ENCODE peak calls at places on chromosome 1, in ten cellular contexts. H is sigmoid colon; G is mesothelial cell of epicardium; Q is cardiac muscle cell; I is PC-3; S is small intestine; U is activated CD4-positive, alpha-beta T cell treated with anti-CD3 and anti-CD28 coated beads for 24 hours; V is adrenal gland; P is NCI-H1694 treated with DMSO at 0.1 percent for 48 hours; A is IMR-90. O is an unnamed sample.

GRCh38 chr1:103162360-103162759 is 54.0 kb upstream of the COL11A1 start:
- DNase-seq in U (no peak), A (no peak), V (no peak), H (no peak), I (no peak), G (no peak), Q (no peak), P (no peak), S (no peak), O (no peak)

GRCh38 chr1:66237722-66238479 is 296.1 kb upstream of the SGIP1 start:
- DNase-seq in U (no peak), I (no peak), G (no peak), V (no peak), H (no peak), A (peak), P (no peak), S (no peak), Q (no peak), O (no peak)

GRCh38 chr1:25611843-25612242 is 4.7 kb upstream of the MAN1C1 start:
- DNase-seq in V (no peak), Q (no peak), P (no peak), H (no peak), A (no peak), I (no peak), S (no peak), U (no peak), G (no peak), O (no peak)

GRCh38 chr1:5751171-5751556 is 241.1 kb downstream of the NPHP4 start:
- DNase-seq in H (peak), I (no peak), Q (no peak), S (no peak), V (no peak), P (peak), A (no peak), G (no peak), U (no peak), O (no peak)

GRCh38 chr1:110619412-110620249 is 13.5 kb upstream of the KCNA2 start:
- DNase-seq in S (peak), Q (peak), H (peak), I (peak), V (peak), P (peak), A (peak), U (peak), G (peak), O (peak)

GRCh38 chr1:25658791-25659431 is 42.3 kb downstream of the MAN1C1 start:
- DNase-seq in Q (no peak), U (no peak), A (no peak), S (no peak), V (no peak), P (no peak), G (no peak), H (peak), I (no peak), O (no peak)

GRCh38 chr1:13583964-13584791 is 546 bp downstream of the PDPN start:
- DNase-seq in P (no peak), Q (peak), H (peak), G (peak), V (no peak), I (no peak), A (no peak), U (no peak), S (no peak), O (no peak)

GRCh38 chr1:94863297-94863911 is 43.2 kb downstream of the SLC44A3 start:
- DNase-seq in P (no peak), U (no peak), I (peak), H (no peak), V (no peak), G (no peak), S (no peak), Q (no peak), A (peak), O (no peak)

GRCh38 chr1:113538225-113538624 is 147.9 kb downstream of the MAGI3 start:
- DNase-seq in H (no peak), V (no peak), S (no peak), U (no peak), A (no peak), I (peak), G (no peak), P (no peak), Q (no peak), O (no peak)

GRCh38 chr1:198939946-198940345 is 301.1 kb downstream of the PTPRC start:
- DNase-seq in V (no peak), A (no peak), U (no peak), I (no peak), G (no peak), P (no peak), S (no peak), Q (no peak), H (no peak), O (no peak)

GRCh38 chr1:156642265-156643185 is 608 bp downstream of the BCAN start:
- DNase-seq in P (no peak), S (peak), H (no peak), Q (peak), U (no peak), G (no peak), A (no peak), V (no peak), I (no peak), O (no peak)

GRCh38 chr1:26159113-26160039 is 497 bp downstream of the FAM110D start:
- DNase-seq in S (no peak), U (no peak), V (no peak), Q (peak), H (no peak), P (no peak), I (no peak), G (no peak), A (no peak), O (no peak)

GRCh38 chr1:52669696-52670095 is 28.5 kb downstream of the COA7 start:
- DNase-seq in Q (no peak), I (no peak), P (no peak), G (no peak), V (no peak), A (peak), U (no peak), S (no peak), H (no peak), O (no peak)

GRCh38 chr1:107976431-107977215 is 11.6 kb upstream of the VAV3 start:
- DNase-seq in H (no peak), G (no peak), U (no peak), V (no peak), P (peak), I (no peak), S (no peak), Q (no peak), A (no peak), O (no peak)

GRCh38 chr1:230339033-230339432 is 87.1 kb downstream of the PGBD5 start:
- DNase-seq in I (no peak), A (no peak), P (no peak), Q (no peak), V (no peak), G (no peak), H (no peak), S (no peak), U (no peak), O (no peak)

GRCh38 chr1:30905898-30906620 is 2.5 kb downstream of the SDC3 start:
- DNase-seq in U (no peak), P (no peak), Q (no peak), S (no peak), H (peak), I (no peak), V (no peak), G (no peak), A (no peak), O (no peak)

GRCh38 chr1:159008744-159009188 is 941 bp upstream of the IFI16 start:
- DNase-seq in A (peak), S (peak), V (no peak), I (no peak), U (no peak), P (no peak), G (no peak), H (no peak), Q (no peak), O (no peak)

GRCh38 chr1:234768171-234768568 is 158.2 kb upstream of the IRF2BP2 start:
- DNase-seq in V (no peak), Q (no peak), G (no peak), H (no peak), S (peak), I (no peak), U (no peak), P (no peak), A (no peak), O (no peak)

GRCh38 chr1:22365331-22366295 is 86.0 kb upstream of the ZBTB40 start:
- DNase-seq in I (no peak), P (no peak), S (no peak), Q (no peak), V (no peak), A (no peak), U (no peak), H (no peak), G (no peak), O (no peak)

GRCh38 chr1:91617242-91617837 is 116.7 kb downstream of the CDC7 start:
- DNase-seq in Q (peak), I (peak), S (peak), G (no peak), A (no peak), U (no peak), P (peak), H (peak), V (no peak), O (no peak)

GRCh38 chr1:115837386-115837761 is 3.6 kb downstream of the NHLH2 start:
- DNase-seq in G (no peak), V (no peak), U (no peak), Q (no peak), I (no peak), A (no peak), H (no peak), S (no peak), P (peak), O (no peak)

GRCh38 chr1:158798531-158798930 is 17.5 kb upstream of the OR6N2 start:
- DNase-seq in A (no peak), H (no peak), S (no peak), P (no peak), V (no peak), U (no peak), G (no peak), I (peak), Q (no peak), O (no peak)

GRCh38 chr1:222523852-222524251 is 24.1 kb downstream of the HHIPL2 start:
- DNase-seq in V (no peak), U (no peak), I (no peak), Q (no peak), A (peak), H (no peak), G (no peak), S (no peak), P (no peak), O (no peak)

GRCh38 chr1:69523032-69523431 is 44.7 kb upstream of the LRRC7 start:
- DNase-seq in U (no peak), A (peak), P (no peak), Q (no peak), H (no peak), G (no peak), S (no peak), I (peak), V (no peak), O (no peak)

GRCh38 chr1:42952353-42953001 is 6.2 kb downstream of the SLC2A1 start:
- DNase-seq in U (no peak), P (no peak), H (no peak), Q (no peak), S (no peak), A (no peak), I (no peak), V (no peak), G (no peak), O (no peak)

GRCh38 chr1:1088036-1088800 is 14.1 kb upstream of the RNF223 start:
- DNase-seq in Q (no peak), S (no peak), V (peak), H (no peak), P (no peak), U (no peak), I (no peak), A (no peak), G (peak), O (no peak)

GRCh38 chr1:70459502-70460225 is 48.6 kb downstream of the CTH start:
- DNase-seq in A (peak), U (no peak), Q (no peak), V (no peak), S (no peak), P (no peak), I (peak), H (no peak), G (no peak), O (no peak)

GRCh38 chr1:81377406-81377805 is 423.3 kb upstream of the ADGRL2 start:
- DNase-seq in Q (no peak), P (no peak), A (no peak), V (no peak), S (no peak), G (no peak), I (peak), H (no peak), U (no peak), O (no peak)

GRCh38 chr1:3468236-3469103 is 14.0 kb downstream of the ARHGEF16 start:
- DNase-seq in U (no peak), S (no peak), G (no peak), P (no peak), Q (no peak), I (no peak), V (no peak), A (no peak), H (peak), O (no peak)

GRCh38 chr1:156596426-156596825 is 4.8 kb downstream of the NAXE start:
- DNase-seq in A (no peak), Q (no peak), I (no peak), S (no peak), H (no peak), U (no peak), V (no peak), P (no peak), G (no peak), O (no peak)

GRCh38 chr1:179082308-179083030 is 599 bp downstream of the TOR3A start:
- DNase-seq in I (peak), G (peak), A (no peak), S (peak), Q (peak), P (no peak), V (peak), H (peak), U (no peak), O (no peak)

GRCh38 chr1:184188091-184188490 is 136.6 kb downstream of the TSEN15 start:
- DNase-seq in S (no peak), Q (no peak), P (no peak), V (no peak), I (no peak), G (no peak), U (no peak), A (peak), H (no peak), O (no peak)